ENCODE peak calls at places on chromosomes 12 and 14, in six cellular contexts. T is mesothelial cell of epicardium, G is T-helper 9 cell, M is GM06990, N is ecto neural progenitor cell, C is substantia nigra. P is an unnamed sample.

GRCh38 chr14:73008501-73008900 is 18.4 kb downstream of the ZFYVE1 start:
- DNase-seq in M (no peak), T (no peak), N (no peak), C (no peak), G (no peak), P (no peak)

GRCh38 chr12:2256453-2256852 is 203.7 kb downstream of the CACNA1C start:
- DNase-seq in G (no peak), C (no peak), M (no peak), N (no peak), T (no peak), P (no peak)

GRCh38 chr12:2411586-2412304 is 359.0 kb downstream of the CACNA1C start:
- DNase-seq in M (no peak), C (no peak), T (no peak), G (no peak), N (peak; percentile 59), P (no peak)

GRCh38 chr14:100621806-100622205 is 34.6 kb upstream of the BEGAIN start:
- DNase-seq in G (no peak), C (no peak), T (no peak), M (no peak), N (no peak), P (no peak)

GRCh38 chr14:22797017-22797917 is 18.0 kb downstream of the SLC7A7 start:
- DNase-seq in G (no peak), N (no peak), C (no peak), M (no peak), T (no peak), P (no peak)

GRCh38 chr14:74038015-74038859 is 19.1 kb downstream of the BBOF1 start:
- DNase-seq in N (no peak), C (no peak), G (no peak), M (peak; percentile 13), T (no peak), P (peak; percentile 41)

GRCh38 chr14:52266179-52266578 is 1.3 kb upstream of the PTGDR start:
- DNase-seq in M (no peak), G (no peak), T (no peak), C (no peak), N (no peak), P (no peak)

GRCh38 chr14:77584809-77585208 is 31.6 kb downstream of the SPTLC2 start:
- DNase-seq in C (peak; percentile 28), T (no peak), M (no peak), N (no peak), G (no peak), P (no peak)

GRCh38 chr14:46051801-46052200 is 599.8 kb downstream of the RPL10L start:
- DNase-seq in G (no peak), C (no peak), T (no peak), M (no peak), N (no peak), P (no peak)